ENCODE peak calls at places on chromosome 6, in eight cellular contexts. G is mammary epithelial cell, I is lower lobe of right lung, H is stomach, R is esophagus squamous epithelium, M is spleen, Y is HepG2, D is IMR-90. S is an unnamed sample.

GRCh38 chr6:137849709-137850093 is 17.4 kb upstream of the TNFAIP3 start:
- DNase-seq in Y (no peak), D (no peak), M (no peak), R (no peak), H (no peak), G (no peak), I (no peak), S (no peak)

GRCh38 chr6:33731751-33732282 is 14.9 kb downstream of the IP6K3 start:
- DNase-seq in H (no peak), D (no peak), Y (no peak), M (no peak), R (no peak), G (no peak), I (peak), S (no peak)

GRCh38 chr6:127857051-127857637 is 43.7 kb downstream of the THEMIS start:
- DNase-seq in Y (no peak), G (no peak), H (no peak), R (no peak), M (no peak), D (no peak), I (no peak), S (no peak)

GRCh38 chr6:144302701-144303351 is 17.7 kb downstream of the UTRN start:
- DNase-seq in H (no peak), D (peak), G (no peak), M (no peak), Y (peak), R (no peak), I (no peak), S (no peak)

GRCh38 chr6:159061805-159062563 is 17.2 kb upstream of the TAGAP start:
- DNase-seq in Y (no peak), I (no peak), H (no peak), D (no peak), G (no peak), R (no peak), M (no peak), S (no peak)

GRCh38 chr6:2848851-2849250 is 7.2 kb upstream of the SERPINB1 start:
- DNase-seq in Y (no peak), H (peak), I (no peak), D (no peak), G (no peak), M (peak), R (no peak), S (no peak)

GRCh38 chr6:455835-456234 is 64.3 kb downstream of the IRF4 start:
- DNase-seq in D (no peak), H (no peak), Y (no peak), M (no peak), I (no peak), R (no peak), G (no peak), S (no peak)

GRCh38 chr6:14732226-14732844 is 513.5 kb upstream of the JARID2 start:
- DNase-seq in I (no peak), R (no peak), D (no peak), M (no peak), Y (no peak), H (no peak), G (no peak), S (no peak)

GRCh38 chr6:5325173-5325572 is 63.9 kb downstream of the FARS2 start:
- DNase-seq in D (no peak), H (no peak), R (no peak), I (no peak), Y (no peak), G (peak), M (no peak), S (no peak)

GRCh38 chr6:95420792-95421191 is 156.5 kb upstream of the MANEA start:
- DNase-seq in R (no peak), H (no peak), Y (no peak), G (no peak), M (no peak), I (no peak), D (no peak), S (no peak)

GRCh38 chr6:87912102-87912501 is 135.5 kb upstream of the SPACA1 start:
- DNase-seq in G (no peak), D (no peak), H (no peak), R (no peak), Y (no peak), M (no peak), I (no peak), S (no peak)

GRCh38 chr6:124741341-124741740 is 220.9 kb upstream of the RNF217 start:
- DNase-seq in Y (no peak), G (peak), M (no peak), H (no peak), D (peak), R (no peak), I (no peak), S (peak)

GRCh38 chr6:48429021-48429420 is 318.0 kb upstream of the PTCHD4 start:
- DNase-seq in G (peak), I (no peak), M (no peak), Y (no peak), H (no peak), R (no peak), D (peak), S (peak)

GRCh38 chr6:111087871-111088667 is 766 bp downstream of the SLC16A10 start:
- DNase-seq in D (no peak), G (peak), I (peak), H (peak), Y (peak), M (no peak), R (no peak), S (no peak)

GRCh38 chr6:147936703-147937102 is 405.9 kb upstream of the SASH1 start:
- DNase-seq in D (no peak), M (no peak), Y (no peak), H (no peak), I (no peak), R (no peak), G (peak), S (no peak)

GRCh38 chr6:160790028-160790792 is 88.2 kb downstream of the PLG start:
- DNase-seq in Y (no peak), G (no peak), I (no peak), R (no peak), D (no peak), H (no peak), M (no peak), S (peak)

GRCh38 chr6:116779569-116780164 is 14.1 kb upstream of the FAM162B start:
- DNase-seq in R (no peak), G (no peak), M (no peak), I (no peak), H (no peak), D (peak), Y (peak), S (peak)

GRCh38 chr6:10801224-10801848 is 37.0 kb downstream of the MAK start:
- DNase-seq in R (no peak), Y (peak), H (peak), I (peak), G (peak), D (peak), M (peak), S (peak)

GRCh38 chr6:79420054-79420453 is 117.2 kb downstream of the LCA5 start:
- DNase-seq in D (no peak), Y (no peak), I (no peak), H (no peak), R (no peak), M (no peak), G (no peak), S (peak)

GRCh38 chr6:37160922-37161778 is 8.8 kb upstream of the PIM1 start:
- DNase-seq in M (no peak), D (peak), I (no peak), H (no peak), R (no peak), Y (no peak), G (no peak), S (peak)

GRCh38 chr6:30325873-30326445 is 768 bp upstream of the TRIM39 start:
- DNase-seq in I (no peak), M (no peak), H (no peak), R (no peak), Y (no peak), D (no peak), G (peak), S (peak)

GRCh38 chr6:7138111-7138510 is 30.4 kb downstream of the RREB1 start:
- DNase-seq in M (no peak), G (no peak), I (no peak), D (no peak), H (no peak), Y (no peak), R (no peak), S (no peak)

GRCh38 chr6:152271681-152272464 is 365.3 kb downstream of the SYNE1 start:
- DNase-seq in I (no peak), G (peak), Y (no peak), M (no peak), D (peak), H (no peak), R (no peak), S (peak)

GRCh38 chr6:3744211-3744900 is 7.2 kb downstream of the PXDC1 start:
- DNase-seq in G (no peak), M (no peak), I (no peak), Y (no peak), D (no peak), R (no peak), H (no peak), S (peak)

GRCh38 chr6:30447237-30447636 is 42.1 kb upstream of the HLA-E start:
- DNase-seq in I (no peak), Y (peak), M (no peak), H (no peak), D (peak), R (no peak), G (no peak), S (peak)

GRCh38 chr6:5764401-5764955 is 242.2 kb downstream of the NRN1 start:
- DNase-seq in R (no peak), D (peak), Y (no peak), G (no peak), I (no peak), H (no peak), M (no peak), S (peak)

GRCh38 chr6:21587182-21587924 is 6.2 kb upstream of the SOX4 start:
- DNase-seq in D (peak), I (peak), M (peak), H (peak), Y (peak), G (peak), R (no peak), S (peak)

GRCh38 chr6:111625099-111625416 is 19.4 kb upstream of the TRAF3IP2 start:
- DNase-seq in D (no peak), Y (no peak), G (no peak), H (no peak), I (no peak), M (no peak), R (no peak), S (no peak)

GRCh38 chr6:72649032-72649984 is 27.4 kb downstream of the KCNQ5 start:
- DNase-seq in D (peak), R (no peak), I (no peak), G (peak), Y (no peak), M (no peak), H (no peak), S (peak)

GRCh38 chr6:23637296-23637695 is 488.7 kb upstream of the NRSN1 start:
- DNase-seq in M (no peak), D (no peak), G (no peak), H (no peak), I (no peak), Y (no peak), R (no peak), S (peak)
- TF ChIP-seq CTCF in M (no peak), D (no peak), G (no peak), H (no peak), I (no peak), Y (no peak), R (no peak), S (no peak)

DNA sequence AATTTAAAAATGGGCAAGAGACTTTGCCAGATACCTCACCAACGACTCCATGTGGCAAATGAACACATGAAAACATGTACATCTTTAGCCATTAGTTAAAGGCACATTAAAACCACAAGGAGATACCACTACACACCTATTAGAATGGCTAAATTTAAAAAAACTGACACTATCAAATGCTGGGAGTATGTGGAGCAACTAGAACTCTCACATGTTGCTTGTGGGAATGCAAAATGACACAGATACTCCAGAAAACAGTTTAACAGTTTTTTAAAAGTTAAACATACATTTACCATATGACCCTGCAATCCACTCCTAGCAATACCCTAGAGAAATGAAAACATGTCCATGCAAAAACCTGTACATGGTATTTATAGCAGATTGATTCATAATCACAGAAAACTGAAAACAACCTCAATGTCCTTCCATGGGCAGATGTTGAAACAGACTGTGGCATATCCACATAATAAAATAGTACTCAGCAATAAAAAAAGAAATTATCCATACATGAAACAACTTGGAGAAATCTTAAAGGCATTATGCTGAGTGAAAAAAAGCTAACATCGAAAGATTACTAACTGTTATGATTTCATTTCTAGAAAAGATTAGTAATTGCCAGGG is 1.9 kb downstream of the RAB23 start:
- DNase-seq in D (no peak), R (no peak), I (no peak), M (no peak), G (peak), Y (no peak), H (no peak), S (no peak)
- H3K4me3 ChIP-seq in D (peak), R (no peak), I (no peak), M (no peak), G (peak), Y (no peak), H (no peak), S (peak)

GRCh38 chr6:34955447-34955846 is 66.4 kb downstream of the ANKS1A start:
- DNase-seq in Y (no peak), D (no peak), R (no peak), G (no peak), H (no peak), I (no peak), M (no peak), S (no peak)
- TF ChIP-seq CTCF in Y (no peak), D (no peak), R (no peak), G (no peak), H (no peak), I (no peak), M (no peak), S (no peak)

DNA sequence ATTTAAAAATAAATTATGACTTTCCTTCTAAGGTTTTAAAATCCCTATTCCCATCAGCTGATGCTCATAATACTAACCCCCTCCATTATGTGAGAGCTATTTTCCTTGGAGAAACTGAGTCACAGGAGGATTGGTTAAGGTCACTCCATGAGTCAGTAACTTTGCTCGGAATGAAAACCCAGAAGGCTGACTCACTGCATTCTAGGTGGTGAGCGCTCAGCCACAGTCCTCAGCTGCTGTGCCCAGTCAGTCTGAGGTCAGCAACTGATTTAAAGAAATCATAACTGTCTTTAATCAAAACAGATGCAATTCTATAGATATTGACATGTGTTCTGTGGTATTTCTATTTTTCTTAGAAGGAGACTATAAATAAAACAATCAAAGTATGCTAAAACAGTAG is 359.2 kb downstream of the GJA1 start:
- DNase-seq in Y (no peak), R (no peak), I (no peak), D (peak), G (peak), M (no peak), H (no peak), S (peak)
- H3K4me3 ChIP-seq in Y (no peak), R (no peak), I (no peak), D (no peak), G (no peak), M (no peak), H (no peak), S (no peak)

GRCh38 chr6:157596886-157597285 is 215.9 kb downstream of the ZDHHC14 start:
- DNase-seq in M (no peak), G (no peak), I (no peak), Y (no peak), H (no peak), D (peak), R (no peak), S (no peak)
- TF ChIP-seq CTCF in M (no peak), G (no peak), I (no peak), Y (no peak), H (no peak), D (no peak), R (no peak), S (no peak)

GRCh38 chr6:154243793-154244768 is 112.5 kb downstream of the IPCEF1 start:
- DNase-seq in Y (no peak), G (peak), H (no peak), I (no peak), M (no peak), R (no peak), D (no peak), S (no peak)
- H3K4me3 ChIP-seq in Y (no peak), G (no peak), H (no peak), I (no peak), M (peak), R (no peak), D (no peak), S (no peak)

DNA sequence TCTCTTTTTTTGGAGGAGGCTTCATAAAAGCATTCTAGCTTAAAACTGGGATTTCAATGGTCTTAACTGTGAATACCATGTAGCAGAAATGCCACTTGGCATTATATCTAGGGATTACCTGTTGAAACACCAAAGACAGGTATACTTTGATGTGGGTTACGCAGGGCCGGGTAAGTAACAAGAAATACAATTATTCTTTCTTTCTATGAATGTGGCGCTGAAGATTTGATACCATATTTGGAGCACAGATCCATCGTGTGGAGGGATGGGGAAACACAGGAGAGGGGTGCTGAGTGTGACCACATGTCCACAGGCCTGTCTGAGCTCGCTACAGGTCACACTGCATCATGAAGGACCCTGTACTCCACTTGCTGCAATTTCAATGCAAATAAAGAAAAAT is 257.8 kb downstream of the GMPR start:
- DNase-seq in D (no peak), M (no peak), H (no peak), R (no peak), Y (no peak), I (no peak), G (no peak), S (no peak)
- TF ChIP-seq CTCF in D (no peak), M (no peak), H (no peak), R (peak), Y (no peak), I (no peak), G (peak), S (no peak)